ENCODE peak calls at places on chromosomes 16 and 17, in eight cellular contexts. J, I, D, N, M, B, Y and H are unnamed samples.

GRCh38 chr16:4915226-4915761 is 21.7 kb downstream of the PPL start:
- DNase-seq in M (no peak), Y (no peak), I (no peak), J (no peak), D (peak), B (no peak), N (no peak), H (no peak)

GRCh38 chr16:30875881-30876791 is 17.7 kb downstream of the BCL7C start:
- DNase-seq in Y (peak), D (no peak), J (no peak), M (no peak), B (peak), I (peak), N (peak), H (no peak)

GRCh38 chr17:2595736-2596135 is 2.3 kb downstream of the PAFAH1B1 start:
- DNase-seq in J (no peak), N (no peak), M (no peak), Y (no peak), B (peak), D (no peak), I (no peak), H (no peak)

GRCh38 chr17:56884483-56885144 is 29.2 kb downstream of the TRIM25 start:
- DNase-seq in M (no peak), I (no peak), Y (no peak), D (no peak), B (no peak), N (no peak), J (no peak), H (no peak)

GRCh38 chr17:45138911-45139532 is 3.5 kb downstream of the ACBD4 start:
- DNase-seq in M (no peak), Y (peak), N (no peak), I (no peak), J (peak), B (no peak), D (no peak), H (no peak)

GRCh38 chr17:76577876-76578275 is 7.8 kb downstream of the ST6GALNAC2 start:
- DNase-seq in J (no peak), I (no peak), B (no peak), M (no peak), D (no peak), N (no peak), Y (no peak), H (no peak)

GRCh38 chr16:88725609-88726407 is 19.5 kb downstream of the CTU2 start:
- DNase-seq in I (no peak), Y (no peak), B (no peak), N (no peak), J (no peak), M (no peak), D (no peak), H (no peak)

GRCh38 chr17:57985675-57985974 is 2.4 kb downstream of the VEZF1 start:
- DNase-seq in D (peak), J (no peak), N (no peak), M (no peak), I (no peak), B (no peak), Y (no peak), H (no peak)

GRCh38 chr17:34652001-34652400 is 72.6 kb downstream of the TMEM132E start:
- DNase-seq in I (no peak), N (no peak), D (no peak), M (no peak), J (no peak), B (no peak), Y (no peak), H (no peak)

GRCh38 chr16:48542020-48542473 is 67.9 kb downstream of the N4BP1 start:
- DNase-seq in J (no peak), N (no peak), M (no peak), Y (no peak), D (no peak), B (peak), I (no peak), H (peak)

GRCh38 chr17:43367588-43368242 is 31.1 kb upstream of the ARL4D start:
- DNase-seq in J (peak), M (no peak), B (peak), N (peak), D (peak), Y (peak), I (peak), H (no peak)

GRCh38 chr16:8989099-8989878 is 25.6 kb upstream of the USP7 start:
- DNase-seq in I (no peak), N (no peak), Y (no peak), B (no peak), J (no peak), D (no peak), M (no peak), H (no peak)

GRCh38 chr16:87740441-87740840 is 25.3 kb downstream of the KLHDC4 start:
- DNase-seq in D (no peak), B (no peak), I (no peak), Y (no peak), J (no peak), N (no peak), M (no peak), H (no peak)

GRCh38 chr17:48056879-48057278 is 8.7 kb downstream of the NFE2L1 start:
- DNase-seq in B (no peak), Y (no peak), J (no peak), M (no peak), N (no peak), I (no peak), D (no peak), H (no peak)

GRCh38 chr17:51703364-51704341 is 443.3 kb downstream of the UTP18 start:
- DNase-seq in I (no peak), J (no peak), N (no peak), Y (no peak), D (no peak), M (no peak), B (no peak), H (no peak)

GRCh38 chr17:37830151-37830993 is 85.5 kb upstream of the HNF1B start:
- DNase-seq in M (no peak), N (no peak), D (no peak), B (peak), I (no peak), J (no peak), Y (no peak), H (no peak)

GRCh38 chr17:2016494-2016893 is 8.6 kb downstream of the RTN4RL1 start:
- DNase-seq in D (no peak), N (no peak), Y (no peak), B (no peak), M (no peak), J (no peak), I (no peak), H (no peak)

GRCh38 chr17:56359518-56359917 is 206.2 kb downstream of the ANKFN1 start:
- DNase-seq in I (no peak), D (no peak), B (no peak), J (no peak), N (no peak), M (no peak), Y (no peak), H (no peak)

GRCh38 chr17:22310717-22311686 is 618.7 kb downstream of the KCNJ18 start:
- DNase-seq in D (no peak), I (peak), Y (no peak), B (no peak), M (no peak), J (no peak), N (no peak), H (no peak)